ENCODE peak calls at places on chromosomes 7 and 10, in five cellular contexts. One of them, this sample, is unnamed.

GRCh38 chr10:75400163-75400768 is 1.3 kb downstream of the ZNF503 start:
- DNase-seq in IMR-90: no peak
- DNase-seq in neuronal stem cell: no peak
- DNase-seq in H1: no peak
- DNase-seq in mesenchymal stem cell: peak
- DNase-seq in this sample: no peak

GRCh38 chr7:25083201-25083600 is 41.9 kb downstream of the CYCS start:
- DNase-seq in IMR-90: peak
- DNase-seq in neuronal stem cell: no peak
- DNase-seq in H1: no peak
- DNase-seq in mesenchymal stem cell: no peak
- DNase-seq in this sample: no peak

GRCh38 chr10:93436577-93436976 is 45.6 kb downstream of the MYOF start:
- DNase-seq in IMR-90: peak
- DNase-seq in neuronal stem cell: no peak
- DNase-seq in H1: no peak
- DNase-seq in mesenchymal stem cell: peak
- DNase-seq in this sample: no peak

GRCh38 chr10:72009430-72010081 is 45.4 kb downstream of the CHST3 start:
- DNase-seq in IMR-90: peak
- DNase-seq in neuronal stem cell: peak
- DNase-seq in H1: no peak
- DNase-seq in mesenchymal stem cell: peak
- DNase-seq in this sample: no peak

GRCh38 chr7:155469311-155470185 is 11.6 kb downstream of the EN2 start:
- DNase-seq in IMR-90: no peak
- DNase-seq in neuronal stem cell: no peak
- DNase-seq in H1: no peak
- DNase-seq in mesenchymal stem cell: no peak
- DNase-seq in this sample: no peak

GRCh38 chr10:73768881-73769280 is 13.0 kb upstream of the CHCHD1 start:
- DNase-seq in IMR-90: no peak
- DNase-seq in neuronal stem cell: no peak
- DNase-seq in H1: no peak
- DNase-seq in mesenchymal stem cell: no peak
- DNase-seq in this sample: peak

GRCh38 chr7:31767686-31768358 is 80.8 kb downstream of the PPP1R17 start:
- DNase-seq in IMR-90: no peak
- DNase-seq in neuronal stem cell: peak
- DNase-seq in H1: peak
- DNase-seq in mesenchymal stem cell: no peak
- DNase-seq in this sample: peak

GRCh38 chr10:124605481-124605855 is 138.7 kb downstream of the FAM53B start:
- DNase-seq in IMR-90: no peak
- DNase-seq in neuronal stem cell: no peak
- DNase-seq in H1: no peak
- DNase-seq in mesenchymal stem cell: no peak
- DNase-seq in this sample: no peak

GRCh38 chr10:30048768-30049507 is 10.4 kb downstream of the JCAD start:
- DNase-seq in IMR-90: no peak
- DNase-seq in neuronal stem cell: no peak
- DNase-seq in H1: no peak
- DNase-seq in mesenchymal stem cell: no peak
- DNase-seq in this sample: no peak

DNA sequence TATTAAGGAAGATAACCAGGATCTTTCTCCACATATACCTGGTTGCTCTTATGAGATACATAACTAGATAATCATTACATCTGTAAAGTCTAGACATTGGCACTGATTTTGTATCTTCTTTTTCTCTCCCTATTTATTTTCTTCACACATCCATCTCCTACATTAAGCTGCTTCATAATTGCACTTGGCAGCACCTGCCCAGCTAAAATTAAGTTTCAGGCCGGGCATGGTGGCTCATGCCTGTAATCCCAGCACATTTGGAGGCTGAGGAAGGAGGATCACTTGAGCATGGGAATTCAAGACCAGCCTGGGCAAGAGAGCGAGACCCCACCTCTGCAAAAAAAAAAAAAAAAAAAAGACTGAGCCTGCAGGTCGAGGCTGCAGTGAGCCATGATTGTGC is 22.3 kb upstream of the AKR1B1 start:
- DNase-seq in IMR-90: no peak
- DNase-seq in neuronal stem cell: no peak
- DNase-seq in H1: no peak
- DNase-seq in mesenchymal stem cell: no peak
- DNase-seq in this sample: no peak
- H2BK15ac ChIP-seq in IMR-90: no peak
- H2BK15ac ChIP-seq in neuronal stem cell: no peak
- H2BK15ac ChIP-seq in H1: no peak
- H2BK15ac ChIP-seq in mesenchymal stem cell: no peak
- H2BK15ac ChIP-seq in this sample: no peak

DNA sequence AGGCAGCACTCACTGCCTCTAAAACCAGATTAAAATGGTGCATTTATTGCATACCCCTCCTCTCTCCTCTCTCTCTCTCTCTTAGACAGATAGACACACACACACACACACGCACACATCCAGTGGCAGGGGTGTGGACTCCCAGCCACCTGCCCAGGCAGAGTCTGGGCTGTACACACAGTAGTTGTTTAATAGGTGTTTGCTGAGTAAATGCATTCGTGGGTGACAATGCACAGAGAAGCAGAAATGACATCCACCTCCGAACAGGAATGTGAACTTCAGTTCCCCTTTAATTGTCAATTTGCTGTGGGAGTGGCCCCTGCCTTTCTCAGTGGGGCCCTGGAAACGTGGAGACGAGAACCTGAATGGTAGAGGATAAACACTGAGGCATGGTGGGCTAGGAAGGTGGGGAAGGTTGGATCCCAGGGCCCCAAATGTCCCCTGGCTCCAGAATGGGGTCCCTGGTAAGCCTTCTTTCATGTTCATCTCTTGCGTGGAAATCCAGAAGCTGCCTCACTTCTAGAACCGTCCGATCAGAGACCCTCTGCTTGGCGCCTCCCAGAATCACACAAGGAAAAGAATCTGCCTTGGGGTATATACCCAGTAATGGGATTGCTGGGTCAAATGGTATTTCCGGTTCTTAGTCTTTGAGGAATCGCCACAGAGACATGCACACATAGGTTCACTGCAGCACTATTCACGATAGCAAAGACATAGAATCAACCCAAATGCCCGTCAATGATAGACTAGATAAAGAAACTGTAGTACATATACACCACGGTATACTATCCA is 58.5 kb upstream of the ECHDC3 start:
- DNase-seq in IMR-90: no peak
- DNase-seq in neuronal stem cell: no peak
- DNase-seq in H1: no peak
- DNase-seq in mesenchymal stem cell: no peak
- DNase-seq in this sample: no peak
- H3K14ac ChIP-seq in IMR-90: no peak
- H3K14ac ChIP-seq in neuronal stem cell: no peak
- H3K14ac ChIP-seq in H1: no peak
- H3K14ac ChIP-seq in mesenchymal stem cell: no peak
- H3K14ac ChIP-seq in this sample: no peak

DNA sequence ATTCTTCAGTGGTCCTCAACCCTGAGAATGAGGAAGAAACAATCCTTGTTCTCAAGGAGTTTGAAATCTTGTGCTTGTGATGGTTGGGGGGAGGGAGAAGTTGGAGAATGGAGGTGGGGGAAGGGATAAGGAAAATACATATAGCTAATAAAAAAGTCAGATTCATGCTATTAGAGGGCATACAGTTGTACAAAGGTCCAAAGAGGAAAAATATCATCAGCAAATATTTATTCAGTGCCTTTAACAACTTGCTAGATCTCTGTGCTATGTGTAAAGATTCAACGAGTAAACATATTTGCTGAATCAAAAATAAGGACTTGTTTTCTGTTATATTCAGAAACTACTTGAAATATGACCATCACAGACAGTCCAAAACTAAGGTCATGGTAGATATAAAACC is 114.4 kb downstream of the HIBADH start:
- DNase-seq in IMR-90: no peak
- DNase-seq in neuronal stem cell: no peak
- DNase-seq in H1: no peak
- DNase-seq in mesenchymal stem cell: no peak
- DNase-seq in this sample: no peak
- H4K8ac ChIP-seq in IMR-90: no peak
- H4K8ac ChIP-seq in neuronal stem cell: no peak
- H4K8ac ChIP-seq in H1: no peak
- H4K8ac ChIP-seq in mesenchymal stem cell: no peak
- H4K8ac ChIP-seq in this sample: no peak

GRCh38 chr7:134757938-134758337 is 21.5 kb upstream of the CALD1 start:
- DNase-seq in IMR-90: peak
- DNase-seq in neuronal stem cell: no peak
- DNase-seq in H1: no peak
- DNase-seq in mesenchymal stem cell: peak
- DNase-seq in this sample: no peak

GRCh38 chr7:134755422-134756022 is 23.9 kb upstream of the CALD1 start:
- DNase-seq in IMR-90: no peak
- DNase-seq in neuronal stem cell: no peak
- DNase-seq in H1: no peak
- DNase-seq in mesenchymal stem cell: peak
- DNase-seq in this sample: no peak

GRCh38 chr7:134750083-134751062 is 29.1 kb upstream of the CALD1 start:
- DNase-seq in IMR-90: peak
- DNase-seq in neuronal stem cell: peak
- DNase-seq in H1: peak
- DNase-seq in mesenchymal stem cell: no peak
- DNase-seq in this sample: peak

GRCh38 chr7:134747326-134747725 is 32.1 kb upstream of the CALD1 start:
- DNase-seq in IMR-90: no peak
- DNase-seq in neuronal stem cell: no peak
- DNase-seq in H1: no peak
- DNase-seq in mesenchymal stem cell: no peak
- DNase-seq in this sample: no peak

GRCh38 chr7:134752006-134752760 is 27.3 kb upstream of the CALD1 start:
- DNase-seq in IMR-90: peak
- DNase-seq in neuronal stem cell: no peak
- DNase-seq in H1: no peak
- DNase-seq in mesenchymal stem cell: peak
- DNase-seq in this sample: no peak
- H2BK15ac ChIP-seq in IMR-90: peak
- H2BK15ac ChIP-seq in neuronal stem cell: no peak
- H2BK15ac ChIP-seq in H1: no peak
- H2BK15ac ChIP-seq in mesenchymal stem cell: no peak
- H2BK15ac ChIP-seq in this sample: no peak

GRCh38 chr7:12684733-12685132 is 2.7 kb upstream of the ARL4A start:
- DNase-seq in IMR-90: no peak
- DNase-seq in neuronal stem cell: no peak
- DNase-seq in H1: no peak
- DNase-seq in mesenchymal stem cell: no peak
- DNase-seq in this sample: no peak

GRCh38 chr7:12686894-12687212 is 580 bp upstream of the ARL4A start:
- DNase-seq in IMR-90: no peak
- DNase-seq in neuronal stem cell: no peak
- DNase-seq in H1: no peak
- DNase-seq in mesenchymal stem cell: no peak
- DNase-seq in this sample: no peak

GRCh38 chr7:12685550-12685949 is 1.9 kb upstream of the ARL4A start:
- DNase-seq in IMR-90: peak
- DNase-seq in neuronal stem cell: peak
- DNase-seq in H1: peak
- DNase-seq in mesenchymal stem cell: peak
- DNase-seq in this sample: peak

GRCh38 chr7:12686234-12686893 is 1.1 kb upstream of the ARL4A start:
- DNase-seq in IMR-90: peak
- DNase-seq in neuronal stem cell: peak
- DNase-seq in H1: peak
- DNase-seq in mesenchymal stem cell: peak
- DNase-seq in this sample: peak

DNA sequence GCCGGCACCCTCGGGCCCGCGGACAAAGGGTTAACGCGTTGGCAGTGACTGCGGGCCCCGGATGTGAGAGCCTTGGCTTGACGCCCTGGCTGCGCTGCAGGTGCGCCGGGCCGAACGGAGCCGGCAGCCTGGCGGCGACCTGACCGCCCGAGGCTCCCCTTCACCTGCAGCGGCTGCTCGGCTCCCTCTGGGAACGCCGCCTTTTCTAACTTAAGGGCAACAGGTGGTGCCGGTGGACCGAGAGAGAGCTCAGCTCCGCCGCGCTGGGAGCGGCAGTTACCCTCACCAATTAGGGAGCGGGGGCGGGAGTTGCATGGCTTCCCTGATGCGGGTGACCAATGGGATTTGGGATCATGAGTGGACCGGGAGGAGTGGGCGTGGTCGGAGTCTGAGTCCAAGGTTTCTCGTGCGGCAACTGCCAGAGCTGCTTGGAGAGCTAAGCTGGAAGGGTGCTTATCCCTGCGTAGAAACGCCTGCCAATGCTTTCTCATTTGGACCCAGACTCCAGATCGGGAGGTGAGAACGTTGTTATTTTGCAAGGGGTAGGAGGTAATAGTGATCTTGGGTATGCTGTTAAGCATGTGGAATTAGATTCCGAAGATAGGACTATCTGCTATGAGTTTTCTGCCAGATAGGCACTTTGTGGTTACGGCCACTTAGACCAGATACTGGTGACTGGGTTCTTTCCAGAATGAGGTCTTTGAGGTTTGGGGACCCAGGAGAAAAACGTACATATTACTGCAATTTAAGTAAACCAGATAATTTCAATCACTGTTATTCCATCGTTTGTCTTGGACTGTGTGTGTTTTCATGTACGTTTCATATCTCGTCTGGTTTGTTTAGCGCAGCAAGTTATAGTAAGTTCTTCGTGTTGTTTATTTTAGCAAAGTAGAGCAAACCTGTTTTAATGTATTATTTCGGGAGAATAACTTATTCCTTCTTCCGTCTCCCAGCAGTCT is at the start of gene ARL4A:
- DNase-seq in IMR-90: peak
- DNase-seq in neuronal stem cell: peak
- DNase-seq in H1: peak
- DNase-seq in mesenchymal stem cell: peak
- DNase-seq in this sample: peak
- H3K14ac ChIP-seq in IMR-90: peak
- H3K14ac ChIP-seq in neuronal stem cell: peak
- H3K14ac ChIP-seq in H1: no peak
- H3K14ac ChIP-seq in mesenchymal stem cell: peak
- H3K14ac ChIP-seq in this sample: peak

DNA sequence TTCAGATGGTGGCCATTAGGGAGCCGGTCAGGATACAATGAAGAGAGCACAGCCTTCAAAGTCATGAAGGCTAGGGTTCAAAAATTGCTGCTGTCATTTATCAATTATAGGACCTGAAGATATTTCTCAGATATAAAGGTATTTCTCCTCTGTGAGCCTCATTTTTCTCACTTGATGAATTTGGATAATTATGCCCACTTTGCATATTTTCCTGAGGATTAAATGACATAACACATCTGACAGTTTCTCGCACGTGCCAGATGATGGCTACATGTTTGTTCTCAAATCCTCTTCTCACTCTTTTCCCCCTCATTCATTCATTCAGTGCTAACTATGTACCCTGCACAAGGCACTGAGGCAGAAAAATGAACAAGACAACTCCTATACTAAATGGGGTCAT is 391.6 kb downstream of the INHBA start:
- DNase-seq in IMR-90: no peak
- DNase-seq in neuronal stem cell: no peak
- DNase-seq in H1: no peak
- DNase-seq in mesenchymal stem cell: no peak
- DNase-seq in this sample: no peak
- H4K8ac ChIP-seq in IMR-90: no peak
- H4K8ac ChIP-seq in neuronal stem cell: no peak
- H4K8ac ChIP-seq in H1: no peak
- H4K8ac ChIP-seq in mesenchymal stem cell: no peak
- H4K8ac ChIP-seq in this sample: no peak

This sample was measured in H9.